ENCODE peak calls at places on chromosome 7, in nine cellular contexts. T is psoas muscle, O is IMR-90, A is PC-3, X is AG09319, U is fibroblast of pulmonary artery, Z is AG10803, J is fibroblast of the aortic adventitia, Q is GM12878. H is an unnamed sample.

GRCh38 chr7:41297167-41297566 is 405.7 kb downstream of the INHBA start:
- DNase-seq in X (no peak), U (no peak), J (no peak), O (no peak), A (no peak), Q (no peak), T (no peak), Z (peak), H (no peak)

GRCh38 chr7:41567350-41568114 is 135.4 kb downstream of the INHBA start:
- DNase-seq in U (peak), Q (no peak), Z (peak), X (no peak), A (peak), J (peak), O (peak), T (no peak), H (no peak)

GRCh38 chr7:132345030-132345429 is 231.2 kb downstream of the PLXNA4 start:
- DNase-seq in U (no peak), J (no peak), X (no peak), A (no peak), Z (no peak), Q (no peak), O (no peak), T (no peak), H (no peak)

GRCh38 chr7:80060218-80060806 is 74.3 kb upstream of the GNAI1 start:
- DNase-seq in O (peak), T (no peak), Q (no peak), J (peak), A (peak), Z (peak), X (peak), U (peak), H (peak)

GRCh38 chr7:123209786-123210185 is 10.0 kb upstream of the SLC13A1 start:
- DNase-seq in J (peak), U (peak), Q (no peak), T (no peak), Z (no peak), O (no peak), A (no peak), X (no peak), H (no peak)

GRCh38 chr7:23717788-23718187 is 7.8 kb downstream of the STK31 start:
- DNase-seq in O (no peak), A (no peak), Z (no peak), U (no peak), Q (no peak), X (no peak), T (no peak), J (no peak), H (no peak)

GRCh38 chr7:93920496-93921189 is 892 bp upstream of the GNG11 start:
- DNase-seq in X (no peak), J (peak), U (no peak), O (no peak), T (no peak), Q (no peak), A (no peak), Z (peak), H (no peak)

GRCh38 chr7:44489955-44490350 is 505 bp downstream of the NUDCD3 start:
- DNase-seq in Z (peak), O (peak), U (peak), T (no peak), Q (no peak), A (peak), J (peak), X (no peak), H (no peak)

GRCh38 chr7:105985821-105986220 is 22.8 kb downstream of the CDHR3 start:
- DNase-seq in O (no peak), A (no peak), T (no peak), Q (no peak), Z (no peak), X (no peak), U (no peak), J (no peak), H (no peak)

GRCh38 chr7:6106140-6106904 is 75.1 kb downstream of the ANKRD61 start:
- DNase-seq in Q (no peak), T (no peak), X (peak), Z (peak), J (peak), U (peak), A (peak), O (peak), H (no peak)

GRCh38 chr7:30861612-30862011 is 50.0 kb upstream of the AQP1 start:
- DNase-seq in J (no peak), U (no peak), O (no peak), Z (no peak), Q (no peak), X (no peak), T (no peak), A (no peak), H (no peak)

GRCh38 chr7:95472521-95473160 is 13.1 kb upstream of the ASB4 start:
- DNase-seq in J (peak), T (no peak), O (peak), Q (no peak), U (peak), A (no peak), X (peak), Z (peak), H (no peak)

GRCh38 chr7:6170571-6171531 is 101.6 kb downstream of the CYTH3 start:
- DNase-seq in T (no peak), U (no peak), O (no peak), J (no peak), Q (no peak), X (no peak), A (no peak), Z (no peak), H (no peak)

GRCh38 chr7:122552769-122553168 is 146.1 kb downstream of the RNF133 start:
- DNase-seq in Z (no peak), X (no peak), U (no peak), J (no peak), O (no peak), Q (no peak), A (no peak), T (no peak), H (no peak)

GRCh38 chr7:57821438-57822382 is 371.7 kb downstream of the ZNF716 start:
- DNase-seq in U (no peak), A (no peak), Q (no peak), X (no peak), T (no peak), Z (no peak), O (no peak), J (no peak), H (no peak)

GRCh38 chr7:18384491-18385143 is 110.9 kb upstream of the HDAC9 start:
- DNase-seq in U (no peak), A (no peak), J (no peak), O (no peak), X (no peak), T (no peak), Z (no peak), Q (no peak), H (no peak)

GRCh38 chr7:157660971-157661610 is 324.3 kb downstream of the DNAJB6 start:
- DNase-seq in A (no peak), J (no peak), O (no peak), Z (no peak), T (no peak), U (no peak), X (no peak), Q (no peak), H (no peak)

GRCh38 chr7:41029072-41029492 is 673.8 kb downstream of the INHBA start:
- DNase-seq in X (no peak), A (peak), J (peak), U (peak), Q (no peak), T (no peak), Z (peak), O (peak), H (no peak)

DNA sequence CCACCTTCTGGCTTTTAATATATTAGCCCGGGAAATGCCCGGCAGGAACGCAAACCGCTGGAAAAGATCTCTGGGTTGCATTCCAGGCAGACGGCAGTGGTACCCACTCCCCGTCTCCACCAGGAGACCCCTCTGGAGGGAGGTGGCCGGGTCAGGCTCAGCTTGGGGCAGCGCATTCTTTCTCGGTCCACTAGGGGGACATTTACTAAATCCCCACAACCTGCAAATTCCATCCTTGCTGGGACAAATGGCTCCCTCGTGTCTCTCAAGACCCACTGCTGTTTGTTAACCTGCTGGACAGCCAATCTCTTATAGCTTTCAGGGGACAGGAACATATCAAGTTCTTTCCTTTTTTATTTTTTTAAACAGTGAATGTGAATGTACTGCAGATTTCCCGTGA is 45.8 kb upstream of the CARD11 start:
- DNase-seq in U (peak), Z (no peak), A (peak), Q (no peak), T (no peak), J (no peak), X (no peak), O (peak), H (no peak)
- TF ChIP-seq CTCF in U (peak), Z (no peak), A (peak), Q (peak), T (no peak), J (peak), X (no peak), O (no peak), H (no peak)

DNA sequence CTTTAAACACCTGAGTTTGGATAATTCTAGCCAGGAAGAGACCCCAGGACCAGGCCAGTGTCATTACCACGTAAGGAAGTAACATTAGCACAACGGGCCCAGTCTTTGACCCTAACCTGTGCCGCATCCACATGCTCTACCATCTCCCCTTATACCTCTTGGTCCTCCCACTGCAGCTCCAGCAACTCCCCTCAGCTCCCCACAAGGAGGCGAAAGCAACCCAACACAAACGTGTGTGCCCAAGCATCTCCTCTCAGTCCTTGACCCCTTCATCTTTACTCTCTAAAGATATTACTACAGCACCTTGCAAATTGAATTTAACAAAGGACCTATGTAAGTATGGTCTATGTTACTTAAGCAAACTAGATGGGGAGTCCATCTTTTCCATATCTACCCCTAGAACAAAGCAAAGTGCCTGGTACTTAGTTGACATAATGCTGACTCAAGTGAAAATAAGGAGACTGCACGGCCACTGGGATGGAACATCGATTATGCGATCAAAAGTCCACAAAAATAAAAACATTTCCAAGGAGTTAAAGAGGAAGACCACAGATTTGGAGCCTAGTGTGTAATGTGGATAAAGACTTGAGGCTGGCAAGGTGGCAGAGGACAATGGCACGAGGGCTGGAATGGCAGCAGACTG is 147.7 kb downstream of the JAZF1 start:
- DNase-seq in J (no peak), A (no peak), T (no peak), U (no peak), O (no peak), Q (no peak), X (no peak), Z (no peak), H (no peak)
- TF ChIP-seq CTCF in J (no peak), A (no peak), T (no peak), U (no peak), O (no peak), Q (peak), X (no peak), Z (no peak), H (no peak)

GRCh38 chr7:55147101-55147500 is 128.3 kb downstream of the EGFR start:
- DNase-seq in J (no peak), O (no peak), T (no peak), U (no peak), X (no peak), A (no peak), Q (no peak), Z (no peak), H (no peak)

GRCh38 chr7:55145606-55146005 is 126.8 kb downstream of the EGFR start:
- DNase-seq in J (no peak), U (no peak), Q (no peak), T (no peak), X (no peak), A (no peak), Z (no peak), O (no peak), H (no peak)

GRCh38 chr7:55144955-55145342 is 126.1 kb downstream of the EGFR start:
- DNase-seq in O (no peak), U (no peak), A (no peak), Z (no peak), T (no peak), J (no peak), Q (no peak), X (no peak), H (no peak)

GRCh38 chr7:55142919-55143600 is 124.2 kb downstream of the EGFR start:
- DNase-seq in Z (no peak), A (no peak), J (no peak), T (no peak), Q (no peak), X (no peak), O (no peak), U (no peak), H (no peak)

DNA sequence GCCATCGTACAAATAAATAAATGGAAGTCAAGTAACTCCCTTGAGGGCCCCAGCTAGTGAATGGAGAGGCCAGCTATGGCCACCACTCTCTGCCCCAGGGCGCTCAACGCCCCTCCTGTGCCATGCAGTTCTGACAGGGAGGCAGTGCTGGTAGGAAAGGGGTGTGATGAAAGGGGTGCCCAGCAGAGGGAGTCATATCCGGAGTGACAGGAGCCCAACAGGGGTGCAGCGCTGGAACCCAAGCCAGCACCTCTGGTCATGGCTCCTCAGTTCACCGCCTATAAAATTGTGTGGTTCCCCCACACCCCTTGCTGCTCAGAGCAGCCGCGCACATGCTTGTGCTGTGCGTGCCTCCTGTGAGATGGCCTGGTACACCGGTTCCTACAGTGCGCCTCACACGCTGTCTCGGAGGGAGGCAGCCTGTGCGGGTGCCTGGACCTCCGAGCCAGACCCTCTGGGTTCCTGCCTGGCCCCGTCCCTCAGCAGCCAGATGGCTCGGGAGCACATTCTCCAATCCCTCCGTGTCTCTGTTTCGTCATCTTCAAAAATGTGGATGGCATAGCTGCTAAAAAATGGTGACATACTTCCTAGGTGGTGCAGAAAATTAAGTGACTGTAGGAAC is 125.6 kb downstream of the EGFR start:
- DNase-seq in O (no peak), J (no peak), Z (no peak), Q (no peak), A (no peak), X (no peak), U (no peak), T (no peak), H (no peak)
- TF ChIP-seq CTCF in O (peak), J (no peak), Z (peak), Q (peak), A (peak), X (peak), U (peak), T (peak), H (no peak)

DNA sequence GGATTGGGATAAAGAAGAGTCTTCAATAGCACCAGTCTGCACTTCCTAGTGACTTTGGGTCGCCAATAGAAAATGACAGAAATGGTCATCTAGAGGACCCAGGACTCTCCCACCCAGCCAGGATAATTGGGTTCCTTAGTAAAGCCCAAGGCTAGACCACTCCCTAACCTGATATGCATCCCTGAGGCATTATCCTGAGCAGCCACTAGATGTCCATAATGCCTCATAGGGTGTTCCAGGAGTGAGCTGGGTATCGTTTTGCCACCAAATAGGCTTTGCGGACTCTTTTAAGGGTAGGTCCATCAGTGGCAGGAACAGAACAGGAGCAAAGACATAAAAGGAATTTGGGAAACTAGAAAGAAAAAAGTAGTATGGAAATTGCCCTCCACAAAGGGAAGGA is 4.5 kb upstream of the LRRC4 start:
- DNase-seq in A (peak), T (no peak), Z (no peak), X (no peak), U (no peak), O (no peak), J (peak), Q (no peak), H (no peak)
- TF ChIP-seq CTCF in A (peak), T (peak), Z (peak), X (peak), U (peak), O (peak), J (peak), Q (peak), H (no peak)

GRCh38 chr7:25319707-25320106 is 91.4 kb upstream of the NPVF start:
- DNase-seq in O (no peak), Z (no peak), U (no peak), Q (peak), J (no peak), T (no peak), X (no peak), A (no peak), H (no peak)

GRCh38 chr7:25316366-25316765 is 88.1 kb upstream of the NPVF start:
- DNase-seq in Q (no peak), A (no peak), Z (no peak), T (no peak), O (no peak), J (no peak), U (no peak), X (no peak), H (no peak)

GRCh38 chr7:25321424-25321823 is 93.1 kb upstream of the NPVF start:
- DNase-seq in J (no peak), U (no peak), T (no peak), O (no peak), Q (no peak), A (no peak), X (no peak), Z (no peak), H (no peak)

GRCh38 chr7:25314729-25315267 is 86.5 kb upstream of the NPVF start:
- DNase-seq in T (no peak), U (peak), A (no peak), Z (no peak), X (no peak), J (no peak), O (no peak), Q (no peak), H (no peak)

DNA sequence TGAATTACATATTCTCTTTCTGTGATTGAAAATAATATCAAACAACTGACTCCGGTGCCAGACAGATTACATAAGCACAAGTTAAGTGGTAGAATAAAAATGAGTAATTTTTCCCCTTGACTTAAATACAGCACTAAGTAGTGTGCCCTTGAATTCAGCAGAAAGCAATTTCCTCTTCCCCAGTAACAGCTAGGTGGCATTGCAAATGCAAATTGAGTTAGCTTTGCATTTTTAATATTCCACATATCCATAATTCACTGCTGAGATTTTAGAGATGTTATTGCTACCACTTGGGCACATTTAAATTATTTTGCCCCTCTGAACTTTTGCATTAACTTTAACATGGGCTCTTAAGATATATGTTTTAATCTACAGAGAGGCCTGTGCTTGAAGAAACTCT is 89.8 kb upstream of the NPVF start:
- DNase-seq in U (no peak), X (no peak), O (no peak), T (no peak), J (no peak), Z (no peak), A (no peak), Q (no peak), H (no peak)
- TF ChIP-seq CTCF in U (no peak), X (no peak), O (no peak), T (no peak), J (no peak), Z (no peak), A (peak), Q (no peak), H (no peak)

DNA sequence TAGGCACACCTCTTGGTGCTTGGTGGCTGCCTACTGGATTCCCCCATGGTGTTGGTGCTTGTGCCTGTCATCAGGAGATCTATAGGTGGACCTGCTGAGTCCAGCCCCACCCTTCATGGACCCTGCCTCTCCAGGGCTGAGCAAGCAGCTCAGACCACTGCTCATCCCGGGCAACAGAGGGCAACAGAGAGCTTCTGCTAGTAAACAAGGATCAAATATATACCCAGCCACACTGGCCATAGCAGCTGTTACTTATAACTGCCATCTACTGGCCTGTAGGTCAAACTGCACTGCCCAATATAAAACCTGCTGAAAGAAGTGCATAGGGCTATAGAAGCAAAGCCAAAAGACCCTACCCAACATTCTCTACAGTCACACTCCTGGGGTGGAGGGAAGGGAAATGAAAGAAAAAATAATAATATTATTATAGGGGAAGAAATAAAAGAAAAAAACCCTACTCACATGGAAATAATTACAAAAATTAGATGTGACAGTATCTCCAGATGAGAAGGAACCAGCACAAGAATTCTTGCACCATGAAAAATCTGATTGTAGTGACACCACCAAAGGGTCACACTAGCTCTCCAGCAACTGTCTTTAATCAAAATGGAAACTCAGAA is 54.9 kb upstream of the ZNF800 start:
- DNase-seq in X (peak), T (no peak), A (peak), J (peak), O (peak), Z (peak), U (peak), Q (peak), H (peak)
- TF ChIP-seq CTCF in X (peak), T (peak), A (peak), J (peak), O (peak), Z (peak), U (peak), Q (peak), H (peak)

H was measured in GM20000.